ENCODE peak calls at places on chromosomes 7 and 10, in five cellular contexts. One of them, this sample, is unnamed. For H3K4me1, the result is how much of the 10 kb centered on the place peaks cover.

GRCh38 chr10:5467634-5468255 is 31.6 kb downstream of the CALML5 start:
- DNase-seq in IMR-90: no peak
- DNase-seq in HCT116: no peak
- DNase-seq in transverse colon: no peak
- DNase-seq in prostate gland: no peak
- DNase-seq in this sample: peak

GRCh38 chr10:42755028-42755451 is 27.6 kb upstream of the BMS1 start:
- DNase-seq in IMR-90: no peak
- DNase-seq in HCT116: no peak
- DNase-seq in transverse colon: no peak
- DNase-seq in prostate gland: no peak
- DNase-seq in this sample: peak

GRCh38 chr7:42082144-42082543 is 154.9 kb downstream of the GLI3 start:
- DNase-seq in IMR-90: peak
- DNase-seq in HCT116: no peak
- DNase-seq in transverse colon: no peak
- DNase-seq in prostate gland: no peak
- DNase-seq in this sample: no peak

GRCh38 chr7:45112648-45113047 is 1.2 kb upstream of the TBRG4 start:
- DNase-seq in IMR-90: peak
- DNase-seq in HCT116: no peak
- DNase-seq in transverse colon: no peak
- DNase-seq in prostate gland: no peak
- DNase-seq in this sample: no peak

GRCh38 chr10:104337527-104337984 is 709 bp downstream of the ITPRIP start:
- DNase-seq in IMR-90: peak
- DNase-seq in HCT116: no peak
- DNase-seq in transverse colon: peak
- DNase-seq in prostate gland: no peak
- DNase-seq in this sample: peak

GRCh38 chr7:116025098-116025809 is 5.3 kb downstream of the TFEC start:
- DNase-seq in IMR-90: peak
- DNase-seq in HCT116: no peak
- DNase-seq in transverse colon: no peak
- DNase-seq in prostate gland: no peak
- DNase-seq in this sample: no peak

GRCh38 chr10:116014859-116015258 is 258.1 kb downstream of the GFRA1 start:
- DNase-seq in IMR-90: no peak
- DNase-seq in HCT116: no peak
- DNase-seq in transverse colon: no peak
- DNase-seq in prostate gland: no peak
- DNase-seq in this sample: no peak

GRCh38 chr10:69826094-69826493 is 24.4 kb downstream of the COL13A1 start:
- DNase-seq in IMR-90: no peak
- DNase-seq in HCT116: no peak
- DNase-seq in transverse colon: no peak
- DNase-seq in prostate gland: no peak
- DNase-seq in this sample: no peak

GRCh38 chr7:38398725-38399321 is 125.4 kb upstream of the TARP start:
- DNase-seq in IMR-90: peak
- DNase-seq in HCT116: peak
- DNase-seq in transverse colon: peak
- DNase-seq in prostate gland: peak
- DNase-seq in this sample: peak

GRCh38 chr7:150379590-150380379 is 655 bp downstream of the ZNF775 start:
- DNase-seq in IMR-90: no peak
- DNase-seq in HCT116: no peak
- DNase-seq in transverse colon: no peak
- DNase-seq in prostate gland: no peak
- DNase-seq in this sample: no peak
- TF ChIP-seq POLR2A in IMR-90: no peak
- TF ChIP-seq POLR2A in HCT116: no peak
- TF ChIP-seq POLR2A in transverse colon: no peak
- TF ChIP-seq POLR2A in prostate gland: no peak
- TF ChIP-seq POLR2A in this sample: no peak

GRCh38 chr7:2897023-2897422 is 52.9 kb upstream of the GNA12 start:
- DNase-seq in IMR-90: no peak
- DNase-seq in HCT116: no peak
- DNase-seq in transverse colon: no peak
- DNase-seq in prostate gland: no peak
- DNase-seq in this sample: no peak

GRCh38 chr7:2894118-2894940 is 50.2 kb upstream of the GNA12 start:
- DNase-seq in IMR-90: no peak
- DNase-seq in HCT116: no peak
- DNase-seq in transverse colon: peak
- DNase-seq in prostate gland: no peak
- DNase-seq in this sample: no peak

GRCh38 chr7:2893411-2893861 is 49.3 kb upstream of the GNA12 start:
- DNase-seq in IMR-90: no peak
- DNase-seq in HCT116: no peak
- DNase-seq in transverse colon: no peak
- DNase-seq in prostate gland: no peak
- DNase-seq in this sample: no peak

GRCh38 chr7:2892571-2892970 is 48.5 kb upstream of the GNA12 start:
- DNase-seq in IMR-90: no peak
- DNase-seq in HCT116: no peak
- DNase-seq in transverse colon: no peak
- DNase-seq in prostate gland: no peak
- DNase-seq in this sample: no peak

GRCh38 chr7:2896141-2896540 is 52.0 kb upstream of the GNA12 start:
- DNase-seq in IMR-90: no peak
- DNase-seq in HCT116: no peak
- DNase-seq in transverse colon: no peak
- DNase-seq in prostate gland: no peak
- DNase-seq in this sample: no peak
- H3K4me3 ChIP-seq in IMR-90: no peak
- H3K4me3 ChIP-seq in HCT116: no peak
- H3K4me3 ChIP-seq in transverse colon: no peak
- H3K4me3 ChIP-seq in prostate gland: no peak
- H3K4me3 ChIP-seq in this sample: no peak

GRCh38 chr10:95337354-95337753 is 46.6 kb upstream of the PDLIM1 start:
- DNase-seq in IMR-90: no peak
- DNase-seq in HCT116: no peak
- DNase-seq in transverse colon: no peak
- DNase-seq in prostate gland: no peak
- DNase-seq in this sample: peak

GRCh38 chr10:95334793-95335120 is 44.0 kb upstream of the PDLIM1 start:
- DNase-seq in IMR-90: no peak
- DNase-seq in HCT116: no peak
- DNase-seq in transverse colon: no peak
- DNase-seq in prostate gland: no peak
- DNase-seq in this sample: no peak

GRCh38 chr10:95336702-95337101 is 45.9 kb upstream of the PDLIM1 start:
- DNase-seq in IMR-90: no peak
- DNase-seq in HCT116: no peak
- DNase-seq in transverse colon: no peak
- DNase-seq in prostate gland: no peak
- DNase-seq in this sample: no peak

GRCh38 chr10:95337761-95338160 is 47.0 kb upstream of the PDLIM1 start:
- DNase-seq in IMR-90: no peak
- DNase-seq in HCT116: no peak
- DNase-seq in transverse colon: no peak
- DNase-seq in prostate gland: no peak
- DNase-seq in this sample: no peak

DNA sequence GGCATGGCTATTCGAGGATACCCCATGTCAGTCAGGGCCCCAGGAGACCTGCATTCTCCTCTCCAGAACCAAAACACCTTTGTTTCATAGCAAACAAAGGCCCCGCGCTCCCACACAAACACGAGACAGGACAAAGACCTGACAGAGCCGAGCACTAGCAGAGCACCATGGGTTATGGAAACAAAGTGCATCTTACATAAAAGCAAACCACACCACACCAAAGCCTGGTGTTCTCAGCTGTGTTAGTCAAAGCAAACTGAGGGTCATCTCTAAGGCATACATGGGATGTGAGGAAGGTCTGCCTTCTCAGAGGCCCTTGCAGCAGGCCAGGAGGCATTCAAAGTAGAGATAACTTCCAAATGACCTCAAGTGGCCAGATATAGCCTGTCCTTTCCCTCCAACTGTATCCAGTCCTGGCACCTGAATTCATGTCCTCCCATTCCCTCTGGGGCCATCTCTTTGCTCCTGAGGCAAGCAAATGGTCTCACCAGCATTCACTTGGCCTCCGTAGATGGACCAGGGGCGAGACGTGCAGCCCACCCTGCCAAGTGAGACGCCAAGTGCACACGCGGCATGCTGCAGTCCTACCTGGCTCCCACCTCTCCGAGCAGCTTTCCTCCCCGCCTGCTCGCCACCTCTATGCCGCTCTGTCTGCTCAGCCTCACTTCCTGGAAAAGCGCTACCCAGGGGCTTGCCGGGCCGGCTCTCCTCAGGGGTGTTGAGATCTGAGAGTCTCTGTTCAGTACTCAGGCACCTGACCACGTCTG is 45.3 kb upstream of the PDLIM1 start:
- DNase-seq in IMR-90: no peak
- DNase-seq in HCT116: no peak
- DNase-seq in transverse colon: no peak
- DNase-seq in prostate gland: no peak
- DNase-seq in this sample: no peak
- H3K4me1 ChIP-seq in IMR-90: under half
- H3K4me1 ChIP-seq in HCT116: under half
- H3K4me1 ChIP-seq in transverse colon: under half
- H3K4me1 ChIP-seq in prostate gland: under half
- H3K4me1 ChIP-seq in this sample: under half

DNA sequence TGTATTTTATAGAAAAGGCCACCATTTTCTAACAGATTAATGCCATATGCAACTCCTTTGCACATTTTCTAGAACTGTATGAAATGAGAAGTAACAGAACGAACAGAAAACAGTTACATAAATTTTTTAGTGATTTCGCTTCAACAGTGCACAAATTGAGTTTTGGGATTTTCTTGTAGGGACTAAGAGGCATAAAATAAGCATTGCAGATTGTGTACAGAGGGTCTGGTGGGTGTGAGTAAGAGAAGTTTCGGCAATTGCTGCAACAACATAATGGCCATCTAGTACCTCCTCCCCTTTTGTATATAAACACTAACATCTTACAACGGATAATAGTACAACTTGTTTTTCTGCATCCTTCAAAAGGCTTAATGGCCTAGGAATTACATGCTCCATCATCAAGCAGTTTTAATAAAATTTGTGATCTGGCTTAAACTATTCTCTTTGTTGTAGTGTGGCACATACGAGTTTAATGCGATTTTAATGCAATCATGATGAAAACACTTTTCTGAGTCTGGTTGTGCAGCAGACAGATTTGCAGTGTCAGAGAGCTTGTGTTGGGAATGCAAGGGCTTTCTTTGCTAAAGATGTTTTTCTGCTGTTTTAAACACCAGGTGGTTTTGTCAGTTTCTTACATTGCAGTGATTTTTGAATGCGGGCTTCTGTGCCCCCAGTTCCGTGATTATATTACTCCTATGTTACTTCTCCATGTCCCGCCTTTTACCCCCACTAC is 2.9 kb downstream of the GLCCI1 start:
- DNase-seq in IMR-90: no peak
- DNase-seq in HCT116: no peak
- DNase-seq in transverse colon: no peak
- DNase-seq in prostate gland: no peak
- DNase-seq in this sample: no peak
- TF ChIP-seq POLR2A in IMR-90: no peak
- TF ChIP-seq POLR2A in HCT116: no peak
- TF ChIP-seq POLR2A in transverse colon: no peak
- TF ChIP-seq POLR2A in prostate gland: no peak
- TF ChIP-seq POLR2A in this sample: no peak

DNA sequence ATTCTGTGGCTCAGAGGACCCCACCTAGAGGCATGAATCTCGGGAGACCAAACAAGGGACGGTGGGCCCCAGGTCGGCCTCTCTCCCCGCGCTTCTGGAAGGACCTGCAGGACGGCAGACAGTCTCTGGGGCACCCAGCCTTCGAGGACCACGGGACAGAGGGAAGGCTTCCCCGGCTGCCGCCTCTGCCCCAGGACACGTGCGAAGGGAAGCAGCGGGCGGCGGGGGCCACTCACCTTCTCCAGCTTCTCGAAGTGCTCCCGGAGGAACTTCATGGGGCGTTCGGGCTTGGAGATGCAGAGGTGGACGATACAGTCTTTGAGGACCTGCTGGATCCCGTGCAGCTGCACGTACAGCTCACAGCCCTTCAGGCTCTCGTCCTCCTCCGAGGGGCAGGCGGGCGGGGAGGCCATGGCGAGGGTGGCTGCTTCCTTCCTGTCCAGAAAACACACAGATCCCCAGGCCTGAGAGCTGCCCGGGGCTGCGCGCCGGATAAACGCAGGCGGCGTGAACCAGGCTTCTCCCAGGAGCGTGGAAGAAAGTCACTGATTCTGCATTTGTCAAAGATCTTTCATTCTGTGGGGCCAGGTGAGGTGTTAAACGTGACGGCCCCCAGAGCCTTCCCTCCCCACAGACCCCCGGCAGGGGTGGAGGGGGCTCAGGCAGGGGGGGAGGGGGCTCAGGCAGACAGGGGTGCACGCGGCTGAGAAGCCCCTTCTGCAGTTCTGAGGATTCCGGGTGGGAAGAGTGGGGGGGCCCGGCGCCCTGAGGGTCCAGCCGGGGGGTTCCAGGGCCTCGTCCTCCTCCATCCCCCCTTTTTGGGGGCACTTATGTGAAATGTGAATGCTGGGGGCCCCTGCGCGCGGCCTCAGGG is 15.2 kb upstream of the DNAAF5 start:
- DNase-seq in IMR-90: no peak
- DNase-seq in HCT116: no peak
- DNase-seq in transverse colon: no peak
- DNase-seq in prostate gland: no peak
- DNase-seq in this sample: no peak
- H3K4me3 ChIP-seq in IMR-90: peak
- H3K4me3 ChIP-seq in HCT116: no peak
- H3K4me3 ChIP-seq in transverse colon: peak
- H3K4me3 ChIP-seq in prostate gland: peak
- H3K4me3 ChIP-seq in this sample: peak

GRCh38 chr10:99733366-99733765 is 1.3 kb downstream of the CUTC start:
- DNase-seq in IMR-90: peak
- DNase-seq in HCT116: no peak
- DNase-seq in transverse colon: no peak
- DNase-seq in prostate gland: no peak
- DNase-seq in this sample: peak

GRCh38 chr10:99730026-99730425 is 1.9 kb downstream of the COX15 start:
- DNase-seq in IMR-90: peak
- DNase-seq in HCT116: no peak
- DNase-seq in transverse colon: no peak
- DNase-seq in prostate gland: no peak
- DNase-seq in this sample: no peak

GRCh38 chr10:99731296-99732032 is 463 bp downstream of the COX15 start:
- DNase-seq in IMR-90: no peak
- DNase-seq in HCT116: no peak
- DNase-seq in transverse colon: no peak
- DNase-seq in prostate gland: no peak
- DNase-seq in this sample: no peak

GRCh38 chr10:99732033-99732912 is at the start of the genes COX15 and CUTC:
- DNase-seq in IMR-90: peak
- DNase-seq in HCT116: peak
- DNase-seq in transverse colon: peak
- DNase-seq in prostate gland: peak
- DNase-seq in this sample: peak
- H3K4me1 ChIP-seq in IMR-90: under half
- H3K4me1 ChIP-seq in HCT116: under half
- H3K4me1 ChIP-seq in transverse colon: under half
- H3K4me1 ChIP-seq in prostate gland: under half
- H3K4me1 ChIP-seq in this sample: under half

This sample was measured in thyroid gland.